ENCODE peak calls at places on chromosomes 2 and 18, in ten cellular contexts. B is HCT116, H is HFF-Myc, M is neural progenitor cell, E is mucosa of descending colon, J is IMR-90, O is A549, P is GM06990, X is PC-9, A is DND-41. U is an unnamed sample.

GRCh38 chr2:34991508-34992274 is 1363.9 kb upstream of the CRIM1 start:
- DNase-seq in B (no peak), H (no peak), M (no peak), E (peak; percentile 29), J (no peak), O (no peak), P (no peak), X (no peak), A (no peak), U (peak; percentile 82)

GRCh38 chr18:28204154-28204553 is 27.2 kb upstream of the CDH2 start:
- DNase-seq in B (no peak), H (peak; percentile 52), M (no peak), E (no peak), J (peak; percentile 85), O (no peak), P (no peak), X (peak; percentile 66), A (no peak), U (no peak)

GRCh38 chr2:3460161-3460560 is 59.2 kb downstream of the ADI1 start:
- DNase-seq in B (no peak), H (no peak), M (no peak), E (no peak), J (no peak), O (no peak), P (no peak), X (no peak), A (no peak), U (peak; percentile 74)

GRCh38 chr18:23487738-23488625 is 15.3 kb upstream of the RMC1 start:
- DNase-seq in B (no peak), H (no peak), M (no peak), E (no peak), J (peak; percentile 33), O (no peak), P (peak; percentile 55), X (no peak), A (no peak), U (no peak)

GRCh38 chr2:168529900-168530561 is 74.0 kb downstream of the CERS6 start:
- DNase-seq in B (no peak), H (no peak), M (peak; percentile 24), E (no peak), J (no peak), O (no peak), P (no peak), X (no peak), A (no peak), U (no peak)

GRCh38 chr2:17901246-17901645 is 22.8 kb downstream of the KCNS3 start:
- DNase-seq in B (no peak), H (peak; percentile 56), M (no peak), E (no peak), J (no peak), O (no peak), P (no peak), X (no peak), A (peak; percentile 23), U (no peak)

GRCh38 chr2:147569426-147569825 is 275.4 kb upstream of the ACVR2A start:
- DNase-seq in B (no peak), H (no peak), M (no peak), E (no peak), J (no peak), O (no peak), P (no peak), X (no peak), A (no peak), U (no peak)

GRCh38 chr2:127657232-127657595 is 11.3 kb downstream of the GPR17 start:
- DNase-seq in B (no peak), H (no peak), M (no peak), E (peak; percentile 38), J (no peak), O (no peak), P (no peak), X (no peak), A (no peak), U (peak; percentile 91)

GRCh38 chr2:82342351-82342750 is 2037.8 kb upstream of the LRRTM1 start:
- DNase-seq in B (no peak), H (no peak), M (no peak), E (no peak), J (no peak), O (no peak), P (no peak), X (no peak), A (no peak), U (no peak)

GRCh38 chr2:85462337-85462736 is 43.8 kb downstream of the SH2D6 start:
- DNase-seq in B (no peak), H (no peak), M (no peak), E (no peak), J (no peak), O (no peak), P (no peak), X (no peak), A (no peak), U (no peak)

GRCh38 chr18:35283923-35284794 is 5.9 kb downstream of the ZSCAN30 start:
- DNase-seq in B (no peak), H (no peak), M (no peak), E (no peak), J (no peak), O (no peak), P (no peak), X (no peak), A (peak; percentile 31), U (no peak)

GRCh38 chr2:55161295-55162210 is 70.5 kb downstream of the CLHC1 start:
- DNase-seq in B (no peak), H (no peak), M (no peak), E (no peak), J (no peak), O (no peak), P (no peak), X (no peak), A (no peak), U (no peak)

GRCh38 chr2:105732096-105732495 is 12.6 kb upstream of the NCK2 start:
- DNase-seq in B (no peak), H (no peak), M (no peak), E (no peak), J (no peak), O (no peak), P (no peak), X (no peak), A (no peak), U (no peak)

GRCh38 chr2:187390891-187391290 is 57.2 kb downstream of the CALCRL start:
- DNase-seq in B (peak; percentile 15), H (peak; percentile 41), M (no peak), E (no peak), J (peak; percentile 87), O (peak; percentile 13), P (no peak), X (peak; percentile 56), A (no peak), U (no peak)

GRCh38 chr2:24359129-24359528 is 1.2 kb downstream of the ITSN2 start:
- DNase-seq in B (no peak), H (no peak), M (no peak), E (no peak), J (no peak), O (no peak), P (no peak), X (peak; percentile 50), A (no peak), U (no peak)

GRCh38 chr2:95165371-95166064 is at the start of gene ZNF2:
- DNase-seq in B (peak; percentile 96), H (peak; percentile 91), M (peak; percentile 99), E (peak; percentile 98), J (peak; percentile 98), O (peak; percentile 99), P (peak; percentile 94), X (peak; percentile 98), A (peak; percentile 97), U (peak; percentile 98)
- TF ChIP-seq CTCF in B (no peak), H (no peak), M (no peak), E (peak; percentile 14), J (no peak), O (no peak), P (no peak), X (no peak), A (no peak), U (peak; percentile 33)

GRCh38 chr2:119218478-119219064 is 5.1 kb upstream of the STEAP3 start:
- DNase-seq in B (peak; percentile 40), H (peak; percentile 59), M (peak; percentile 58), E (no peak), J (peak; percentile 74), O (no peak), P (no peak), X (peak; percentile 54), A (peak; percentile 27), U (peak; percentile 53)
- TF ChIP-seq CTCF in B (peak; percentile 53), H (peak; percentile 62), M (peak; percentile 46), E (no peak), J (peak; percentile 75), O (peak; percentile 12), P (peak; percentile 39), X (peak; percentile 69), A (peak; percentile 49), U (peak; percentile 87)

GRCh38 chr2:68245672-68246071 is 6.7 kb downstream of the PPP3R1 start:
- DNase-seq in B (no peak), H (no peak), M (no peak), E (no peak), J (no peak), O (no peak), P (no peak), X (no peak), A (no peak), U (no peak)

GRCh38 chr2:68240446-68240845 is 11.9 kb downstream of the PPP3R1 start:
- DNase-seq in B (no peak), H (no peak), M (no peak), E (no peak), J (no peak), O (no peak), P (no peak), X (no peak), A (no peak), U (no peak)

GRCh38 chr2:68245066-68245465 is 7.3 kb downstream of the PPP3R1 start:
- DNase-seq in B (no peak), H (no peak), M (no peak), E (no peak), J (no peak), O (no peak), P (no peak), X (no peak), A (no peak), U (no peak)

GRCh38 chr2:68248361-68248760 is 4.0 kb downstream of the PPP3R1 start:
- DNase-seq in B (no peak), H (no peak), M (no peak), E (no peak), J (no peak), O (no peak), P (no peak), X (no peak), A (no peak), U (no peak)

DNA sequence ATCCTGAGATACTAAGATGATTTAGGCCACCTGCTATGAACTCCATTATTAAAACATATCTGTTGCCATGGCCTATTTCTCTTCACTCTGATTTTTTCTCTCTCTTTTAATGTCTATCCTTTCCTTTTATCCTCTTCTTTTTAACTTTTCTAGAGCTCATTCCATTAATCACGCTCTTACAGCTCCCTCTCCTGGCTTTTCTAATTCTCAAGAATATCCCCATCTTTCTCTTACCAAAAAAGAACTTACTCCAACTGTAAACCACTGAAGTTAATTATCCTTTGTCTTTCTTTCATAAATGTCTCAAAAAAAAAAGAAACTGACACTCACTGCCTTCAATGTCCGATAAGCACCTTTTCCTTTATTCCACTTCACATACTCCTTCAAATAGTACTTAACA is 7.9 kb downstream of the PPP3R1 start:
- DNase-seq in B (no peak), H (no peak), M (no peak), E (no peak), J (no peak), O (no peak), P (no peak), X (no peak), A (no peak), U (no peak)
- TF ChIP-seq CTCF in B (no peak), H (peak; percentile 3), M (peak; percentile 20), E (no peak), J (peak; percentile 33), O (peak; percentile 34), P (no peak), X (no peak), A (peak; percentile 13), U (peak; percentile 74)

GRCh38 chr2:30686000-30686399 is 121.2 kb downstream of the CAPN13 start:
- DNase-seq in B (no peak), H (no peak), M (peak; percentile 19), E (no peak), J (no peak), O (no peak), P (no peak), X (peak; percentile 34), A (no peak), U (no peak)
- TF ChIP-seq CTCF in B (peak; percentile 53), H (peak; percentile 43), M (peak; percentile 36), E (no peak), J (no peak), O (peak; percentile 12), P (peak; percentile 51), X (peak; percentile 42), A (peak; percentile 53), U (peak; percentile 51)

U was measured in chondrocyte.